ENCODE peak calls at places on chromosomes 5 and 9, in five cellular contexts. Q is heart left ventricle, Z is A549, T is body of pancreas, D is stomach. H is an unnamed sample.

GRCh38 chr9:81737871-81738507 is 48.6 kb upstream of the TLE1 start:
- DNase-seq in Q (no peak), Z (peak), T (peak), D (peak), H (no peak)

GRCh38 chr5:35854248-35854647 is 2.4 kb upstream of the IL7R start:
- DNase-seq in Q (no peak), Z (no peak), T (no peak), D (no peak), H (no peak)

GRCh38 chr5:146815423-146815822 is 63.1 kb downstream of the PPP2R2B start:
- DNase-seq in Q (no peak), Z (no peak), T (no peak), D (no peak), H (no peak)

GRCh38 chr9:128683340-128684064 is 5.5 kb upstream of the SET start:
- DNase-seq in Q (peak), Z (peak), T (peak), D (peak), H (peak)

GRCh38 chr5:142915840-142916424 is 145.8 kb downstream of the ARHGAP26 start:
- DNase-seq in Q (no peak), Z (peak), T (peak), D (peak), H (no peak)

GRCh38 chr5:87020099-87020934 is 247.4 kb upstream of the RASA1 start:
- DNase-seq in Q (peak), Z (no peak), T (peak), D (no peak), H (no peak)

GRCh38 chr9:108996653-108997052 is 16.6 kb downstream of the CTNNAL1 start:
- DNase-seq in Q (no peak), Z (no peak), T (no peak), D (no peak), H (no peak)

GRCh38 chr5:107542831-107543231 is 127.9 kb downstream of the EFNA5 start:
- DNase-seq in Q (peak), Z (peak), T (peak), D (peak), H (peak)

GRCh38 chr5:53323943-53324642 is 156.3 kb upstream of the FST start:
- DNase-seq in Q (no peak), Z (no peak), T (no peak), D (no peak), H (no peak)

GRCh38 chr5:172527559-172527958 is 73.2 kb upstream of the SH3PXD2B start:
- DNase-seq in Q (no peak), Z (no peak), T (no peak), D (no peak), H (no peak)

GRCh38 chr9:108680946-108681345 is 174.8 kb downstream of the ACTL7B start:
- DNase-seq in Q (no peak), Z (no peak), T (no peak), D (no peak), H (no peak)

GRCh38 chr5:31854181-31854624 is 215.3 kb downstream of the PDZD2 start:
- DNase-seq in Q (peak), Z (no peak), T (peak), D (no peak), H (peak)
- H3K4me3 ChIP-seq in Q (peak), Z (peak), T (no peak), D (peak), H (peak)

GRCh38 chr9:93154293-93154903 is 20.3 kb upstream of the NINJ1 start:
- DNase-seq in Q (no peak), Z (peak), T (no peak), D (no peak), H (no peak)
- TF ChIP-seq POLR2A in Q (no peak), Z (no peak), T (no peak), D (no peak), H (no peak)

DNA sequence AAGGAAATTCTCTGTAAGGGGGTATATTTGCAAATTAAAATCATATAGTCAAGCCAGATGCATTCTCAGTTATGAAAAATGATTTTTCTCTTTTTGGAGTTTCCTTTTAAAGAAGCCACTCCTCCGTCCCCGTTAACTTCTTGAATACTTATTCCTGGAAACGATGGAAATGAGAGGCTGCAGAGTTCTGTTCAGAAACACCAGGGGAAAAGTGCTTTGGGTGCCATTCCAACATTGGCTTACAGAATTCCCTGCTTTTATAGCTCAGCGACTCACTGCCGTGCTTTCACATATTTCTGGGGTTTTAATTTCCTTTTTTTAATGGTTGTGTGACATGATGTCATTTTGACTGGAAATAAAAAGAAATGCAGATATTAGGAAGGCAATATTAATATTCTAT is 363.6 kb downstream of the EBF1 start:
- DNase-seq in Q (no peak), Z (no peak), T (no peak), D (no peak), H (no peak)
- H3K4me3 ChIP-seq in Q (no peak), Z (no peak), T (no peak), D (no peak), H (no peak)

GRCh38 chr5:17190242-17190778 is 27.1 kb upstream of the BASP1 start:
- DNase-seq in Q (no peak), Z (peak), T (no peak), D (no peak), H (peak)
- TF ChIP-seq POLR2A in Q (no peak), Z (no peak), T (no peak), D (no peak), H (no peak)

GRCh38 chr5:38718874-38719391 is 126.9 kb upstream of the OSMR start:
- DNase-seq in Q (no peak), Z (no peak), T (no peak), D (no peak), H (no peak)
- H3K4me3 ChIP-seq in Q (no peak), Z (no peak), T (no peak), D (no peak), H (no peak)

DNA sequence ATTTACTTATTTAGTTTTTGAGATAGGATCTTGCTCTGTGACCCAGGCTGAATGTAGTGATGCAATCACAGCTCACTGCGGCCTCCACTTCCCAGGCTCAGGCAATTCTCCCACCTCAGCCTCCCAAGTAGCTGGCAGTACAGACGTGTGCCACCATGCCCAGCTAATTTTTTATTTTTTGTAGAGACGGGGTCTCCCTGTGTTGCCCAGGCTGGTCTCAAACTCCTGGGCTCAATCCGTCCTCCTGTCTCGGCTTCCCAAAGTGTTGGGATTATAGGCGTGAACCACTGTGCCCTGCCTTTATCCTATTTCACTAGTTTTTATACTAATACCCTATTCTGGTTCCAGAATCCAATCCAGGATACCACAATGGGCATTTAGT is 6.8 kb downstream of the RPS14 start:
- DNase-seq in Q (no peak), Z (no peak), T (no peak), D (no peak), H (no peak)
- TF ChIP-seq POLR2A in Q (no peak), Z (no peak), T (no peak), D (no peak), H (no peak)

GRCh38 chr5:56585466-56585865 is 229.9 kb upstream of the MAP3K1 start:
- DNase-seq in Q (no peak), Z (no peak), T (no peak), D (no peak), H (no peak)
- H3K4me3 ChIP-seq in Q (no peak), Z (no peak), T (no peak), D (no peak), H (no peak)

GRCh38 chr5:149348463-149348862 is 3.2 kb downstream of the GRPEL2 start:
- DNase-seq in Q (no peak), Z (no peak), T (no peak), D (no peak), H (no peak)

GRCh38 chr5:149341846-149342245 is 3.5 kb upstream of the GRPEL2 start:
- DNase-seq in Q (no peak), Z (no peak), T (no peak), D (no peak), H (no peak)

GRCh38 chr5:149345892-149346222 is 558 bp downstream of the GRPEL2 start:
- DNase-seq in Q (no peak), Z (peak), T (no peak), D (no peak), H (no peak)

GRCh38 chr5:149349382-149349781 is 4.1 kb downstream of the GRPEL2 start:
- DNase-seq in Q (no peak), Z (no peak), T (no peak), D (no peak), H (no peak)

DNA sequence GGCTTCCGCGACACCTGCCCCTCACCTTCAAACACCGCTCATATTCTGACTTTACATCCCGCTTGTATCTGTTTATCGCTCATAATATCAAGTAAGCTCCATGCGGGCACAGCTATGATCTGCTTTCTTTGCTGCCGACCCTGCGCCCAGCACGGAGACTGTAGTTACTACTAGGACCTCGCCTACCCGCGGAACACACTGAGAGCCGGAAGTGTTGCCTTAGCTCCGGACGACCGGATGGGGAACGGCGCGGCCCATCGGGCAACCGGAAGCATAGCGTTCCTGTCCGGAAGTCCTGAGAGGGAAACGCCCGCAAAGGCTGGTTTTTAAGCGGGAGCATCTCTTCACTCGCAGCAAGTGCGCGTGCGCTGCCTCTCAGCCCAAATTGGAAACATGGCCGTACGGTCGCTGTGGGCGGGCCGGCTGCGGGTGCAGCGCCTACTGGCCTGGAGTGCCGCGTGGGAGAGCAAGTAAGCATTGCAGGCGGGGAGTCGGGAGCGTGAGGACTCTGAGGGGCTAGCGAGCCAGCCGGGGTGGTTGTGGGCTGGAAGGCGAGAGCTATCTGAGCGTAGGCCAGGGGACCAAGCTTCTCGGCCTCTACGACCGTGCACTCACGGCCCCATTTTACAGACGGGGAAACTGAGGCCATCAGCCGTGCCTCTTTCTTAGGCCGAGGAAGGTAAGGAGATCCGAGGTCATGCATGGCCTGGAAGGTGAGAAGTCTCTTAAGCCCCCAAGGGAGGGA is at the start of gene GRPEL2:
- DNase-seq in Q (peak), Z (peak), T (peak), D (peak), H (peak)
- TF ChIP-seq POLR2A in Q (peak), Z (peak), T (peak), D (no peak), H (peak)

H was measured in ovary.